ENCODE peak calls at places on chromosomes 7 and 10, in ten cellular contexts. L, D, I, F, Q, X, R, A, T and S are unnamed samples.

GRCh38 chr7:141526115-141526514 is 25.1 kb upstream of the AGK start:
- DNase-seq in L (no peak), D (no peak), I (no peak), F (no peak), Q (no peak), X (no peak), R (no peak), A (no peak), T (no peak), S (no peak)

GRCh38 chr10:90920986-90921643 is at the start of gene ANKRD1:
- DNase-seq in L (no peak), D (peak), I (no peak), F (peak), Q (no peak), X (peak), R (peak), A (peak), T (no peak), S (peak)

GRCh38 chr10:33791295-33791694 is 456.8 kb upstream of the NRP1 start:
- DNase-seq in L (no peak), D (peak), I (no peak), F (no peak), Q (no peak), X (no peak), R (no peak), A (peak), T (no peak), S (no peak)

GRCh38 chr7:149196151-149196704 is 882 bp downstream of the ZNF282 start:
- DNase-seq in L (peak), D (no peak), I (no peak), F (no peak), Q (peak), X (peak), R (no peak), A (no peak), T (no peak), S (peak)

GRCh38 chr10:71255817-71256660 is 43.7 kb downstream of the UNC5B start:
- DNase-seq in L (no peak), D (peak), I (no peak), F (no peak), Q (no peak), X (no peak), R (peak), A (peak), T (no peak), S (peak)

GRCh38 chr10:122044713-122045112 is 55.8 kb downstream of the TACC2 start:
- DNase-seq in L (no peak), D (peak), I (peak), F (no peak), Q (no peak), X (no peak), R (no peak), A (peak), T (no peak), S (no peak)

GRCh38 chr10:131902211-131902610 is 1.4 kb downstream of the PPP2R2D start:
- DNase-seq in L (no peak), D (no peak), I (no peak), F (no peak), Q (peak), X (no peak), R (no peak), A (no peak), T (no peak), S (no peak)

GRCh38 chr10:102208311-102209035 is 17.6 kb upstream of the ELOVL3 start:
- DNase-seq in L (no peak), D (peak), I (no peak), F (no peak), Q (no peak), X (no peak), R (no peak), A (peak), T (no peak), S (no peak)

GRCh38 chr7:66739953-66740301 is 606 bp upstream of the RABGEF1 start:
- DNase-seq in L (no peak), D (no peak), I (no peak), F (no peak), Q (no peak), X (no peak), R (no peak), A (no peak), T (no peak), S (no peak)

GRCh38 chr7:112104153-112104552 is 102.0 kb downstream of the DOCK4 start:
- DNase-seq in L (no peak), D (peak), I (no peak), F (no peak), Q (no peak), X (no peak), R (no peak), A (no peak), T (no peak), S (no peak)

GRCh38 chr7:38394703-38395102 is 121.3 kb upstream of the TARP start:
- DNase-seq in L (no peak), D (no peak), I (no peak), F (no peak), Q (no peak), X (no peak), R (no peak), A (no peak), T (no peak), S (no peak)

DNA sequence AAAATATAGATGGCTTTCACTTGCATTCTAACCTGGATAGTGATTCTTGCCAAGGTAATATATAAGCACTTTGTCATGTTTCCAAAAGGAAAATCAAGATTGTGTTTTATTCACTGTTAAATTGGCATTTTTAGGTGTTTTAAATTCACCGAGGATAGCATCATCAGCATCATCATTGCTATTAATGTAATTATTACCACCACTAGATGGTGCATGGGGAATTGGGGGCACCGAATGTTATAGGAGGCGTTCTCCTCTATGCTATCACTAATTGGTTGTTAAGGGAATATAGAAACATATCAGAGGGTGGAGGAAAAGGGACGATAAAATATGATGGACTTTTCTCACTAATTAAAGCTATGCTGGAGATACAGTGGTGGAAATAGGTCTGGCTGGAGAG is 95.5 kb downstream of the CELF2 start:
- DNase-seq in L (no peak), D (no peak), I (no peak), F (no peak), Q (no peak), X (no peak), R (no peak), A (no peak), T (no peak), S (no peak)
- H3K4me3 ChIP-seq in L (no peak), D (no peak), I (no peak), F (no peak), Q (no peak), X (no peak), R (no peak), A (no peak), T (no peak), S (no peak)

GRCh38 chr7:36475371-36475770 is 85.7 kb downstream of the ANLN start:
- DNase-seq in L (no peak), D (no peak), I (no peak), F (no peak), Q (no peak), X (peak), R (no peak), A (no peak), T (no peak), S (no peak)

GRCh38 chr7:36474283-36475010 is 84.8 kb downstream of the ANLN start:
- DNase-seq in L (no peak), D (peak), I (no peak), F (no peak), Q (no peak), X (no peak), R (no peak), A (peak), T (no peak), S (peak)

GRCh38 chr7:36475011-36475342 is 85.3 kb downstream of the ANLN start:
- DNase-seq in L (no peak), D (no peak), I (no peak), F (no peak), Q (no peak), X (no peak), R (no peak), A (no peak), T (no peak), S (no peak)

GRCh38 chr7:36472141-36472729 is 82.6 kb downstream of the ANLN start:
- DNase-seq in L (no peak), D (no peak), I (no peak), F (no peak), Q (no peak), X (no peak), R (no peak), A (no peak), T (no peak), S (no peak)

GRCh38 chr7:36473454-36474282 is 84.0 kb downstream of the ANLN start:
- DNase-seq in L (no peak), D (peak), I (peak), F (no peak), Q (no peak), X (peak), R (no peak), A (no peak), T (no peak), S (peak)
- TF ChIP-seq CTCF in L (peak), D (peak), I (peak), F (peak), Q (peak), X (peak), R (peak), A (peak), T (peak), S (peak)

DNA sequence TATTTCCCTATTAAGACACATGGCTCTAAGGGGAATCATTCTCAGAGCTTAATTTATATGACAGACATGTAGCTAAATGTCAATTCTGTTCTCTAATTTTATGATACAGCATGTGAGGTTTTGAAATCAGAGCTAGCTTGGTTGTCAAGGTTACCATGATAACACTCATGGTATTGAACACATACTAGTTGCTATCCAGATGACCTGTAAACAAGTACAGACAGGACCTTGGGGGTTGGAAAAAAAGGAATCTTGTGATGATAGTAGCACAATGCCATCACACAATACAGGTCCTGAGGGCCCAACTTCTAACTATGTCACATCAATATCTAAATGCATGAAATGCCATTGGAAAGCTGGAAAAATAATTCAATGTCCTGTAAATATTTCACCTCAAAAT is 49.2 kb downstream of the RHOBTB1 start:
- DNase-seq in L (no peak), D (peak), I (no peak), F (no peak), Q (no peak), X (peak), R (no peak), A (no peak), T (no peak), S (peak)
- H3K4me3 ChIP-seq in L (no peak), D (no peak), I (no peak), F (no peak), Q (no peak), X (no peak), R (no peak), A (no peak), T (no peak), S (no peak)

DNA sequence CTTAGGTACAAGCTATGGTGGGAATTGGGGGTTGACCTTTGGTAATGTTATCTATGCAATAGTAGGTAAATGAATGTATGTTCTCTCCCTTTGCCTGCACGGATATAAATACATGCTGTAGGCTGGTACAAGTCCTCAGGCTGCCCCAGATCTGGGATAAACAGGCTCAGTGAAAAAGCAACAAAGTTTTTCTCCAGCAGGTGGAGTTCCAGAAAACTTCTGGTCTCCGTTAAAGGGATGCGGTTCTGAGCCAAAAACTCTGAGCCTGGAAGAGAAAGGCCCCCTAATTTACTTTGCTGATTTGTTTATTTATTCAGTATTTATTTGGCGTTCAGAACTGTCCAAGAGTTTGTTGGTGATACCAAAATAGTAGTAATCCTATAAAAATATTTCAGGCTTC is 204.7 kb downstream of the ADRA2A start:
- DNase-seq in L (no peak), D (peak), I (no peak), F (no peak), Q (no peak), X (peak), R (no peak), A (no peak), T (no peak), S (peak)
- TF ChIP-seq CTCF in L (no peak), D (peak), I (peak), F (peak), Q (peak), X (peak), R (no peak), A (no peak), T (no peak), S (no peak)

DNA sequence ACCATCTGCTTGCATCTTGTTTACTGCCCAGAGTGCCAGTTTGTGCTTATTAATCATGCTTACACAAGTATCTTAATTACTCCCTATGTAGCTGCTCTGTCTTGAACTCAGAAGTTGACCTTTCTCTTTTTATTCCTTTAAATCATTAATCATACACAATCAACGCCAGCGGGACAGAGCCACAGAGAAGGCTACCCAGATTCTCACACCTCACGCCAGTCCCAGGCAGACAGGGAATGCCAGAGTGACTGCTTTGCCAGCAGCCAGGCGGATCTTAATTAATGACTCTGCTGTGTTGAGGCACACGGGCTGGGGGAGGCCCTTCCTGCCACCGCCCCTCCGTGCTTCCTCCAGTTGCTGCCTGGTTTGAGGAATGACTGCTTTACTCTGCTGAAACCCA is 229.4 kb downstream of the LRMDA start:
- DNase-seq in L (no peak), D (no peak), I (no peak), F (no peak), Q (no peak), X (no peak), R (no peak), A (no peak), T (no peak), S (no peak)
- H3K4me3 ChIP-seq in L (no peak), D (no peak), I (no peak), F (no peak), Q (no peak), X (no peak), R (no peak), A (no peak), T (no peak), S (no peak)

GRCh38 chr10:59872892-59873463 is 33.4 kb downstream of the CCDC6 start:
- DNase-seq in L (no peak), D (peak), I (peak), F (no peak), Q (no peak), X (peak), R (peak), A (peak), T (no peak), S (peak)
- TF ChIP-seq CTCF in L (no peak), D (no peak), I (no peak), F (no peak), Q (no peak), X (no peak), R (no peak), A (no peak), T (no peak), S (no peak)

GRCh38 chr10:113128450-113129105 is 178.5 kb downstream of the TCF7L2 start:
- DNase-seq in L (no peak), D (peak), I (no peak), F (no peak), Q (no peak), X (no peak), R (no peak), A (no peak), T (no peak), S (no peak)

GRCh38 chr10:113127285-113128283 is 177.5 kb downstream of the TCF7L2 start:
- DNase-seq in L (no peak), D (peak), I (no peak), F (no peak), Q (no peak), X (no peak), R (no peak), A (no peak), T (no peak), S (no peak)

GRCh38 chr10:113131611-113132330 is 181.7 kb downstream of the TCF7L2 start:
- DNase-seq in L (no peak), D (peak), I (no peak), F (no peak), Q (no peak), X (peak), R (peak), A (peak), T (no peak), S (peak)

GRCh38 chr10:113126506-113127192 is 176.6 kb downstream of the TCF7L2 start:
- DNase-seq in L (no peak), D (peak), I (peak), F (peak), Q (peak), X (peak), R (peak), A (peak), T (no peak), S (peak)

GRCh38 chr10:113129117-113129516 is 179.1 kb downstream of the TCF7L2 start:
- DNase-seq in L (no peak), D (no peak), I (no peak), F (no peak), Q (no peak), X (no peak), R (no peak), A (no peak), T (no peak), S (no peak)
- H3K4me3 ChIP-seq in L (no peak), D (peak), I (no peak), F (no peak), Q (no peak), X (no peak), R (no peak), A (no peak), T (no peak), S (no peak)